ENCODE peak calls at places on chromosomes 3 and 15, in six cellular contexts. K is NB4, Q is sigmoid colon, X is spleen, Y is Peyer's patch, B is heart left ventricle. D is an unnamed sample.

GRCh38 chr3:65672876-65673815 is 365.6 kb downstream of the MAGI1 start:
- DNase-seq in Y (peak), B (peak), X (no peak), K (peak), Q (peak), D (peak)

GRCh38 chr15:21261965-21262850 is 178.1 kb downstream of the POTEB3 start:
- DNase-seq in K (no peak), X (peak), B (peak), Y (peak), Q (peak), D (peak)

GRCh38 chr15:75694241-75695182 is 18.1 kb downstream of the CSPG4 start:
- DNase-seq in Q (peak), Y (peak), B (peak), K (peak), X (peak), D (no peak)

GRCh38 chr15:74725845-74726773 is 781 bp upstream of the CYP1A1 start:
- DNase-seq in B (peak), Y (peak), Q (no peak), K (peak), X (peak), D (peak)

GRCh38 chr3:29203846-29204245 is 77.0 kb upstream of the RBMS3 start:
- DNase-seq in K (no peak), X (no peak), Q (no peak), Y (no peak), B (no peak), D (no peak)

GRCh38 chr15:67613708-67614107 is 71.2 kb downstream of the MAP2K5 start:
- DNase-seq in Y (no peak), Q (no peak), B (no peak), K (no peak), X (no peak), D (no peak)

GRCh38 chr3:109356442-109357155 is 19.3 kb upstream of the DPPA4 start:
- DNase-seq in B (no peak), Y (no peak), X (no peak), K (no peak), Q (no peak), D (no peak)

GRCh38 chr15:85035980-85036379 is 54.3 kb downstream of the PDE8A start:
- DNase-seq in X (no peak), Y (no peak), B (no peak), K (no peak), Q (no peak), D (no peak)

GRCh38 chr15:90160781-90161727 is 40.1 kb upstream of the SEMA4B start:
- DNase-seq in B (no peak), X (no peak), Y (peak), K (no peak), Q (no peak), D (peak)

GRCh38 chr3:121974601-121975111 is 47.4 kb downstream of the ILDR1 start:
- DNase-seq in K (no peak), X (no peak), B (no peak), Q (no peak), Y (no peak), D (no peak)

GRCh38 chr3:71721002-71721401 is 4.2 kb downstream of the EIF4E3 start:
- DNase-seq in B (no peak), X (no peak), K (no peak), Q (no peak), Y (no peak), D (no peak)

GRCh38 chr3:170531054-170531453 is 54.8 kb downstream of the SLC7A14 start:
- DNase-seq in K (no peak), Q (no peak), X (no peak), Y (no peak), B (no peak), D (no peak)

GRCh38 chr3:119418091-119418512 is 45.3 kb downstream of the TMEM39A start:
- DNase-seq in B (peak), K (no peak), X (no peak), Q (no peak), Y (no peak), D (no peak)

GRCh38 chr3:13728487-13728886 is 151.4 kb downstream of the WNT7A start:
- DNase-seq in X (no peak), B (no peak), K (no peak), Q (no peak), Y (no peak), D (no peak)

GRCh38 chr15:36798366-36798765 is 218.9 kb downstream of the CDIN1 start:
- DNase-seq in X (no peak), Q (no peak), B (no peak), Y (no peak), K (no peak), D (no peak)

GRCh38 chr3:45309876-45310275 is 78.5 kb upstream of the LARS2 start:
- DNase-seq in Q (no peak), Y (no peak), B (no peak), X (no peak), K (no peak), D (no peak)

GRCh38 chr3:107641572-107642307 is 119.0 kb downstream of the BBX start:
- DNase-seq in X (no peak), B (no peak), K (no peak), Q (no peak), Y (no peak), D (no peak)

GRCh38 chr3:107644631-107645030 is 121.9 kb downstream of the BBX start:
- DNase-seq in K (no peak), B (no peak), Q (no peak), Y (no peak), X (no peak), D (no peak)

GRCh38 chr3:107637416-107638182 is 114.8 kb downstream of the BBX start:
- DNase-seq in X (no peak), K (no peak), Y (no peak), Q (no peak), B (no peak), D (no peak)

DNA sequence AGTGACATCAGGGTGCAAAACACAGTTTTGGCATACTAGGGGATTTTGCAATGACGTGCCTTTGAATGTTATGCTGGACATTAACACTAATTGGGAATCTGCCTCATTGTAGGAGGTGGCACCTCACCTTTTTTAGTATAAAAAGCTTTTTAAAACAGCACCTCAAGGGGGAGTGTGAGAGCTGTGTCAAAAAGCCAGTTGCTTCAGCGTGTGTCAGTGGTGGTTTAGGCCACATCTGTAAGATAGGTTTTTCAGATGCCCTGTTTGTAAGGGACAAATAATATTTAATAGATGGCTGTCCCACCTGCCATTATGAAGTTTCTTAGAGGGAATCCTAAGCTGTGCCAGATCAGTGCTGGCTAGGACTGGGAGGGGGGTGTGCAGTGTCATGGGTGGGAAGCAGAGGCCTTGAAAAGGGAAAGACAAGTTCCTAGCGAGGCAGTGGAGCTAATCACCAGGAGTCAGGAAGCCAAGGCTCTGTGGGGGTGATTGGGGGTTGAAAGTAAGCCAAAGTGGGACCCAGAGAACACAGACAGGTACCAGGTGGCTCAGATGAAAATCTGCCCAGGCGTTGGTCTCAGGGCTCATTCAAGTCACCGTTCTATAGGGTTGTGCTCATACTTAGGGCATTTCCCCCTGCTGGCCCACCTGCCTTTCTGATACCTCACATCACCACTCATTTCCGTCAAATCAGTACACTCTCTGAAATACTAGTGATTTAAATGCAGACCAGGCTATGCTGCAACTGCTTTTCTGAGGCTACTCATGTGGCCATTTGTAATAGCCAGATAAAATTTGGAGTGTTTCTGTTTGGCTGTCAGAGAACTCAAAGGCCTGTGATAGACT is 120.5 kb downstream of the BBX start:
- DNase-seq in Y (no peak), B (no peak), K (peak), X (no peak), Q (no peak), D (no peak)
- TF ChIP-seq CTCF in Y (no peak), B (no peak), K (no peak), X (no peak), Q (no peak), D (no peak)

GRCh38 chr3:159859424-159859823 is 129.2 kb upstream of the IL12A start:
- DNase-seq in Y (no peak), K (no peak), Q (no peak), X (no peak), B (no peak), D (no peak)
- TF ChIP-seq POLR2A in Y (no peak), K (no peak), Q (no peak), X (no peak), B (no peak), D (no peak)

GRCh38 chr15:32657941-32658340 is 16.4 kb downstream of the SCG5 start:
- DNase-seq in B (no peak), Q (no peak), K (no peak), X (no peak), Y (no peak), D (no peak)

GRCh38 chr15:32652178-32652577 is 10.7 kb downstream of the SCG5 start:
- DNase-seq in Q (no peak), B (no peak), K (no peak), Y (no peak), X (no peak), D (no peak)

GRCh38 chr15:32659340-32659831 is 17.9 kb downstream of the SCG5 start:
- DNase-seq in Y (no peak), K (no peak), Q (no peak), B (no peak), X (no peak), D (no peak)

GRCh38 chr15:32656091-32656860 is 14.8 kb downstream of the SCG5 start:
- DNase-seq in K (peak), Q (no peak), Y (no peak), X (no peak), B (no peak), D (no peak)

DNA sequence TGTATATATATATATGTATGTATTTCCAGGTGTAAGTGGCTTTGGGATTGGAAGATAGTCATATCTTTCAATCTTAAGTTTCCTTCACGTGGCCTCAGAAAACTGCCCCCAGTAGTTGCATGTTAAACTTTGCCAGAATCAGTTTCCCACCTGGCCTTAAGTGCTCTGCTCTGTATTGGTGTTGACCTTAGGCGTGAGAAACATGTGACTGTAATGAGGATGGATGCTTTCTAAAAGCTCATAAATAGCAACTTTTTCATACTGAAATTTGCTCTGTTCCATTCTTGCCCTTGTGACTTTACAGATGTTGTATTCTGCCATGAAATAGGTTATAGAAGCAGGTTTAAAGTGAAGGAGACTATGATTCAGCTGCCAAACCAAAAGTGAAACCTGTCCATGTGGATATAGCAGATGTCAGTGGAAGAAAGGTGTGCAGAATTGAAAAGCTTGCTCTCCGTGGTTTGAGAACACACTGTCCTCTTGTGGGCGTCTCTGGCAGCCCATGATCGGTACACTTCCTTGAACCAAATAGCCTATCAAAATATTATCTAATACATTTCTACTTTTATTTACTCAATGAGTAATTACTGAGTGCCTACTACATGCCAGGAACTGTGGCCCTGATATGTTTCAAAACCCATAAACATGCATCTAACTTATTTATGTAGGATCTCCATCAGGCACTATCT is 15.8 kb downstream of the SCG5 start:
- DNase-seq in Q (no peak), X (no peak), B (no peak), Y (no peak), K (no peak), D (no peak)
- TF ChIP-seq CTCF in Q (no peak), X (no peak), B (no peak), Y (peak), K (no peak), D (peak)

GRCh38 chr3:133574260-133574881 is 885 bp downstream of the CDV3 start:
- DNase-seq in Y (peak), B (peak), X (peak), Q (peak), K (peak), D (peak)

GRCh38 chr3:133575121-133575520 is 1.6 kb downstream of the CDV3 start:
- DNase-seq in Q (no peak), Y (no peak), X (no peak), K (peak), B (no peak), D (no peak)

GRCh38 chr3:133573629-133574194 is at the start of gene CDV3:
- DNase-seq in X (no peak), K (no peak), B (no peak), Q (no peak), Y (no peak), D (no peak)

GRCh38 chr3:133572158-133573053 is 1.1 kb upstream of the CDV3 start:
- DNase-seq in K (peak), X (peak), Q (no peak), Y (no peak), B (no peak), D (no peak)

DNA sequence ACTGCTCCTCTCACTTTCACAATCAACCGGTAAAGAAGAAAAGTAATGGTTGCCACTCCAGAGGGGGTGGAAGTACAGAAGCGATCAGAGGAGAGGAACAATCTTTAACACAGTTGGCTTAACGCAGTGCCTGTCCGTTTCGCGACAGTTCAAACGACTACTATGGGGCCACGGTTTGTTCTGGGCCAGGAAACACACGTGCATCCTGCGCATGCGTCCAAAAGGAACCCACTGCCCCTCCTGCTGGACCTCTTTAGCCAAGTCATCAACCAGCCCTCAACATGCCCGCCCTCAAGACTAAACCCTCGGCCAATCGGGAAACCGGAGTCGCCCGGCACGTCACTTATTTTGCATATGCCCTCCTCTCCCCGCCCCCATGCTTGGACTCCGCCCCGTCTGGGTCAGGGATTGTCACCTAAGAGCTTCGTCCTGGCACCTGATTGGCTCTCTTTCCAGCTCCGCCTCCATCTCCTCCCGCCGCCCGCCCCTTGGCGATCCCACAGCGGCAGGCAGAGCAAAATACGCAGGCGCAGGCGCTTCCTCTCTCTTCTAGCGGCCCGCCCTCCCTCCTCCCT is 345 bp upstream of the CDV3 start:
- DNase-seq in K (peak), Q (peak), Y (peak), B (peak), X (peak), D (peak)
- TF ChIP-seq POLR2A in K (peak), Q (no peak), Y (peak), B (no peak), X (no peak), D (peak)